ENCODE peak calls at places on chromosomes 16 and 17, in four cellular contexts. K is foreskin fibroblast, Y is omental fat pad, Q is mucosa of descending colon. Z is an unnamed sample.

GRCh38 chr17:34519286-34519685 is 60.1 kb upstream of the TMEM132E start:
- DNase-seq in K (no peak), Y (no peak), Q (no peak), Z (no peak)

GRCh38 chr17:63588797-63589196 is 11.9 kb upstream of the TACO1 start:
- DNase-seq in K (no peak), Y (no peak), Q (no peak), Z (no peak)

GRCh38 chr16:24921229-24921628 is 75.5 kb downstream of the SLC5A11 start:
- DNase-seq in K (no peak), Y (no peak), Q (no peak), Z (no peak)

GRCh38 chr17:38875477-38876080 is 5.7 kb downstream of the LASP1 start:
- DNase-seq in K (no peak), Y (no peak), Q (no peak), Z (no peak)

GRCh38 chr17:45363498-45363897 is 46.7 kb upstream of the MAP3K14 start:
- DNase-seq in K (no peak), Y (no peak), Q (no peak), Z (no peak)

GRCh38 chr17:4318186-4318585 is 48.3 kb downstream of the UBE2G1 start:
- DNase-seq in K (no peak), Y (no peak), Q (no peak), Z (no peak)

GRCh38 chr17:65485388-65486299 is 75.8 kb downstream of the AXIN2 start:
- DNase-seq in K (no peak), Y (no peak), Q (no peak), Z (peak; percentile 88)

GRCh38 chr16:49337814-49338350 is 35.7 kb upstream of the C16orf78 start:
- DNase-seq in K (no peak), Y (no peak), Q (no peak), Z (no peak)

GRCh38 chr17:7041607-7042506 is 2.0 kb downstream of the SLC16A11 start:
- DNase-seq in K (no peak), Y (no peak), Q (peak; percentile 49), Z (no peak)

GRCh38 chr17:77696151-77696719 is 262.3 kb upstream of the TNRC6C start:
- DNase-seq in K (no peak), Y (no peak), Q (no peak), Z (no peak)

GRCh38 chr16:85998178-85998867 is 99.4 kb downstream of the IRF8 start:
- DNase-seq in K (no peak), Y (no peak), Q (no peak), Z (no peak)

GRCh38 chr16:16027728-16028310 is 78.4 kb downstream of the ABCC1 start:
- DNase-seq in K (no peak), Y (no peak), Q (peak; percentile 38), Z (no peak)

GRCh38 chr16:67917140-67917851 is 14.4 kb downstream of the CTRL start:
- DNase-seq in K (no peak), Y (no peak), Q (no peak), Z (peak; percentile 53)

GRCh38 chr16:200388-200787 is 20.1 kb downstream of the HBQ1 start:
- DNase-seq in K (peak; percentile 48), Y (no peak), Q (no peak), Z (no peak)

GRCh38 chr17:79810138-79811027 is 13.5 kb upstream of the CBX8 start:
- DNase-seq in K (peak; percentile 71), Y (no peak), Q (peak; percentile 88), Z (peak; percentile 79)

GRCh38 chr17:79809530-79810137 is 12.8 kb upstream of the CBX8 start:
- DNase-seq in K (no peak), Y (no peak), Q (peak; percentile 70), Z (no peak)

GRCh38 chr17:79811036-79811887 is 14.4 kb upstream of the CBX8 start:
- DNase-seq in K (no peak), Y (no peak), Q (peak; percentile 66), Z (no peak)

GRCh38 chr17:79806863-79807720 is 10.2 kb upstream of the CBX8 start:
- DNase-seq in K (no peak), Y (no peak), Q (no peak), Z (no peak)

GRCh38 chr17:79808763-79809529 is 12.1 kb upstream of the CBX8 start:
- DNase-seq in K (no peak), Y (no peak), Q (peak; percentile 63), Z (no peak)
- TF ChIP-seq CTCF in K (no peak), Y (no peak), Q (peak; percentile 42), Z (peak; percentile 46)

GRCh38 chr17:48505788-48506187 is 25.0 kb downstream of the HOXB1 start:
- DNase-seq in K (peak; percentile 76), Y (no peak), Q (no peak), Z (no peak)

GRCh38 chr17:48503747-48504146 is 27.1 kb downstream of the HOXB1 start:
- DNase-seq in K (no peak), Y (no peak), Q (no peak), Z (no peak)

GRCh38 chr17:48502901-48503300 is 27.9 kb downstream of the HOXB1 start:
- DNase-seq in K (no peak), Y (no peak), Q (no peak), Z (no peak)

GRCh38 chr17:48504953-48505352 is 25.9 kb downstream of the HOXB1 start:
- DNase-seq in K (no peak), Y (no peak), Q (no peak), Z (no peak)

GRCh38 chr17:48506246-48506645 is 24.6 kb downstream of the HOXB1 start:
- DNase-seq in K (no peak), Y (no peak), Q (no peak), Z (no peak)
- TF ChIP-seq CTCF in K (no peak), Y (no peak), Q (no peak), Z (no peak)

DNA sequence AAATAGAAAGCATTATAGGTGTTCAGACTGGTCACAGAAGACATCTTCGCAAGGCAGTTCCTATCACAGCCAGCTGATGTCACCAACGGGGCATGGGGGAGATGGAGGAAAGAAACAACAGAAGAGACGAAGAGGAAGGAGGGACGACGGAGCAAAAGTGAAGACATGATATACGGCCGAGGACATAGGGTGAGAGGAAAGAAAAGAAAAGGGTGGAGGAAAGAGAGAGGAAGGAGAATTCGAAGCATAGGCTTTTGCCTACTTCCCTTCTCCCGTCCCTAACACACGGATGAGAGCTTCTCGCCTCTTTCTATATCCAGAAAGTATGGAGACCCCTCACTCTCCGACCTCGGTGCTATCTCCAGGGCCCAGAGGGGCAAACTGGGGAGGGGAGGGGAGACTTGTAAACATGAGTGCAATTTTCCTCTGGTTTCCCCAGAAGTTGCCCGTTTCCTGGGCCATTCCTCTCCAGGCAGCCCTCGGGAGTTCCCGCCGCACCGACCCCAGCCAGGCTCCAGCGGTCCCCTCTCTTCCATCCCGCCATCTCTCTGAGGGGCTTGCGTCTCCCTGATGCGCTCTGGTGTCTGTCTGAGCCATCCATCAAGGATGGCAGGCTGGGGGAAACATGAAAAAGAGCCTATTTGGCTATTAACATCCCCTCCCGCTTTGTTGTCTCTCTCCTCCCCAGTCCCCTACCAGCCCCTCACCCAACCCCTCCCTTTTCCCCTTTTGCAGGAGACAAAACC is 26.0 kb downstream of the COPZ2 start:
- DNase-seq in K (no peak), Y (no peak), Q (no peak), Z (no peak)
- TF ChIP-seq CTCF in K (peak; percentile 49), Y (no peak), Q (peak; percentile 8), Z (peak; percentile 35)

GRCh38 chr17:48023408-48024148 is 14.0 kb downstream of the COPZ2 start:
- DNase-seq in K (peak; percentile 75), Y (peak; percentile 59), Q (peak; percentile 85), Z (peak; percentile 89)
- TF ChIP-seq CTCF in K (peak; percentile 4), Y (no peak), Q (peak; percentile 7), Z (peak; percentile 38)

Z was measured in lower lobe of right lung.